ENCODE peak calls at places on chromosomes 16 and 17, in four cellular contexts. One of them, this sample, is unnamed.

GRCh38 chr17:69358688-69359596 is 32.0 kb upstream of the ABCA5 start:
- DNase-seq in activated CD4-positive, alpha-beta T cell treated with anti-CD3 and anti-CD28 coated beads, Interleukin-2, amount 10 ng/mL, durations not matched to agents 7 days and 5 days: peak
- DNase-seq in HFFc6: no peak
- DNase-seq in left ventricle myocardium inferior: no peak
- DNase-seq in this sample: no peak

GRCh38 chr17:43377056-43377810 is 21.6 kb upstream of the ARL4D start:
- DNase-seq in HFFc6: no peak
- DNase-seq in activated CD4-positive, alpha-beta T cell treated with anti-CD3 and anti-CD28 coated beads, Interleukin-2, amount 10 ng/mL, durations not matched to agents 7 days and 5 days: no peak
- DNase-seq in left ventricle myocardium inferior: no peak
- DNase-seq in this sample: no peak

GRCh38 chr17:76391200-76391715 is 6.8 kb downstream of the SPHK1 start:
- DNase-seq in activated CD4-positive, alpha-beta T cell treated with anti-CD3 and anti-CD28 coated beads, Interleukin-2, amount 10 ng/mL, durations not matched to agents 7 days and 5 days: no peak
- DNase-seq in HFFc6: no peak
- DNase-seq in left ventricle myocardium inferior: no peak
- DNase-seq in this sample: no peak

GRCh38 chr17:48564200-48565023 is 13.7 kb downstream of the HOXB4 start:
- DNase-seq in HFFc6: no peak
- DNase-seq in activated CD4-positive, alpha-beta T cell treated with anti-CD3 and anti-CD28 coated beads, Interleukin-2, amount 10 ng/mL, durations not matched to agents 7 days and 5 days: no peak
- DNase-seq in left ventricle myocardium inferior: no peak
- DNase-seq in this sample: no peak

GRCh38 chr16:1758923-1759322 is 12.4 kb downstream of the NME3 start:
- DNase-seq in left ventricle myocardium inferior: no peak
- DNase-seq in HFFc6: no peak
- DNase-seq in activated CD4-positive, alpha-beta T cell treated with anti-CD3 and anti-CD28 coated beads, Interleukin-2, amount 10 ng/mL, durations not matched to agents 7 days and 5 days: no peak
- DNase-seq in this sample: no peak

GRCh38 chr17:80513892-80514291 is 30.7 kb upstream of the RPTOR start:
- DNase-seq in activated CD4-positive, alpha-beta T cell treated with anti-CD3 and anti-CD28 coated beads, Interleukin-2, amount 10 ng/mL, durations not matched to agents 7 days and 5 days: no peak
- DNase-seq in left ventricle myocardium inferior: no peak
- DNase-seq in HFFc6: peak
- DNase-seq in this sample: peak

GRCh38 chr16:89194340-89195311 is 5.7 kb downstream of the SLC22A31 start:
- DNase-seq in left ventricle myocardium inferior: no peak
- DNase-seq in activated CD4-positive, alpha-beta T cell treated with anti-CD3 and anti-CD28 coated beads, Interleukin-2, amount 10 ng/mL, durations not matched to agents 7 days and 5 days: peak
- DNase-seq in HFFc6: no peak
- DNase-seq in this sample: no peak

GRCh38 chr17:20116683-20117309 is 107.6 kb downstream of the SPECC1 start:
- DNase-seq in HFFc6: peak
- DNase-seq in activated CD4-positive, alpha-beta T cell treated with anti-CD3 and anti-CD28 coated beads, Interleukin-2, amount 10 ng/mL, durations not matched to agents 7 days and 5 days: peak
- DNase-seq in left ventricle myocardium inferior: no peak
- DNase-seq in this sample: no peak

GRCh38 chr16:68040506-68041288 is 17.6 kb downstream of the DUS2 start:
- DNase-seq in left ventricle myocardium inferior: peak
- DNase-seq in HFFc6: peak
- DNase-seq in activated CD4-positive, alpha-beta T cell treated with anti-CD3 and anti-CD28 coated beads, Interleukin-2, amount 10 ng/mL, durations not matched to agents 7 days and 5 days: peak
- DNase-seq in this sample: no peak

GRCh38 chr17:46943511-46944393 is 20.8 kb downstream of the GOSR2 start:
- DNase-seq in activated CD4-positive, alpha-beta T cell treated with anti-CD3 and anti-CD28 coated beads, Interleukin-2, amount 10 ng/mL, durations not matched to agents 7 days and 5 days: no peak
- DNase-seq in HFFc6: peak
- DNase-seq in left ventricle myocardium inferior: no peak
- DNase-seq in this sample: no peak

GRCh38 chr16:5056347-5056746 is 9.4 kb downstream of the C16orf89 start:
- DNase-seq in HFFc6: no peak
- DNase-seq in left ventricle myocardium inferior: no peak
- DNase-seq in activated CD4-positive, alpha-beta T cell treated with anti-CD3 and anti-CD28 coated beads, Interleukin-2, amount 10 ng/mL, durations not matched to agents 7 days and 5 days: peak
- DNase-seq in this sample: no peak

GRCh38 chr17:28370035-28370743 is at the start of gene VTN:
- DNase-seq in activated CD4-positive, alpha-beta T cell treated with anti-CD3 and anti-CD28 coated beads, Interleukin-2, amount 10 ng/mL, durations not matched to agents 7 days and 5 days: no peak
- DNase-seq in left ventricle myocardium inferior: peak
- DNase-seq in HFFc6: no peak
- DNase-seq in this sample: no peak

GRCh38 chr16:69544099-69544498 is 21.7 kb upstream of the NFAT5 start:
- DNase-seq in left ventricle myocardium inferior: no peak
- DNase-seq in activated CD4-positive, alpha-beta T cell treated with anti-CD3 and anti-CD28 coated beads, Interleukin-2, amount 10 ng/mL, durations not matched to agents 7 days and 5 days: no peak
- DNase-seq in HFFc6: no peak
- DNase-seq in this sample: no peak

GRCh38 chr17:75872434-75873351 is 5.7 kb downstream of the TRIM47 start:
- DNase-seq in activated CD4-positive, alpha-beta T cell treated with anti-CD3 and anti-CD28 coated beads, Interleukin-2, amount 10 ng/mL, durations not matched to agents 7 days and 5 days: peak
- DNase-seq in HFFc6: peak
- DNase-seq in left ventricle myocardium inferior: peak
- DNase-seq in this sample: peak

GRCh38 chr16:57809843-57810196 is 7.5 kb upstream of the KIFC3 start:
- DNase-seq in HFFc6: no peak
- DNase-seq in activated CD4-positive, alpha-beta T cell treated with anti-CD3 and anti-CD28 coated beads, Interleukin-2, amount 10 ng/mL, durations not matched to agents 7 days and 5 days: no peak
- DNase-seq in left ventricle myocardium inferior: no peak
- DNase-seq in this sample: no peak

GRCh38 chr16:50547340-50547865 is 793 bp upstream of the NKD1 start:
- DNase-seq in activated CD4-positive, alpha-beta T cell treated with anti-CD3 and anti-CD28 coated beads, Interleukin-2, amount 10 ng/mL, durations not matched to agents 7 days and 5 days: peak
- DNase-seq in left ventricle myocardium inferior: peak
- DNase-seq in HFFc6: no peak
- DNase-seq in this sample: no peak

GRCh38 chr17:79993390-79994221 is 42.1 kb downstream of the TBC1D16 start:
- DNase-seq in HFFc6: peak
- DNase-seq in left ventricle myocardium inferior: peak
- DNase-seq in activated CD4-positive, alpha-beta T cell treated with anti-CD3 and anti-CD28 coated beads, Interleukin-2, amount 10 ng/mL, durations not matched to agents 7 days and 5 days: peak
- DNase-seq in this sample: peak

GRCh38 chr16:54928016-54928356 is 2.7 kb upstream of the IRX5 start:
- DNase-seq in activated CD4-positive, alpha-beta T cell treated with anti-CD3 and anti-CD28 coated beads, Interleukin-2, amount 10 ng/mL, durations not matched to agents 7 days and 5 days: no peak
- DNase-seq in left ventricle myocardium inferior: no peak
- DNase-seq in HFFc6: peak
- DNase-seq in this sample: no peak

GRCh38 chr16:26605872-26606271 is 460.9 kb upstream of the C16orf82 start:
- DNase-seq in HFFc6: no peak
- DNase-seq in activated CD4-positive, alpha-beta T cell treated with anti-CD3 and anti-CD28 coated beads, Interleukin-2, amount 10 ng/mL, durations not matched to agents 7 days and 5 days: no peak
- DNase-seq in left ventricle myocardium inferior: no peak
- DNase-seq in this sample: no peak

GRCh38 chr16:71885261-71885650 is 1.3 kb upstream of the ZNF821 start:
- DNase-seq in HFFc6: no peak
- DNase-seq in activated CD4-positive, alpha-beta T cell treated with anti-CD3 and anti-CD28 coated beads, Interleukin-2, amount 10 ng/mL, durations not matched to agents 7 days and 5 days: no peak
- DNase-seq in left ventricle myocardium inferior: no peak
- DNase-seq in this sample: no peak

GRCh38 chr17:47717261-47717697 is 15.8 kb upstream of the TBX21 start:
- DNase-seq in left ventricle myocardium inferior: no peak
- DNase-seq in activated CD4-positive, alpha-beta T cell treated with anti-CD3 and anti-CD28 coated beads, Interleukin-2, amount 10 ng/mL, durations not matched to agents 7 days and 5 days: peak
- DNase-seq in HFFc6: no peak
- DNase-seq in this sample: no peak

GRCh38 chr17:65231086-65231485 is 93.9 kb downstream of the RGS9 start:
- DNase-seq in activated CD4-positive, alpha-beta T cell treated with anti-CD3 and anti-CD28 coated beads, Interleukin-2, amount 10 ng/mL, durations not matched to agents 7 days and 5 days: no peak
- DNase-seq in HFFc6: no peak
- DNase-seq in left ventricle myocardium inferior: no peak
- DNase-seq in this sample: no peak

GRCh38 chr16:15682105-15682570 is 32.1 kb downstream of the NDE1 start:
- DNase-seq in HFFc6: peak
- DNase-seq in left ventricle myocardium inferior: no peak
- DNase-seq in activated CD4-positive, alpha-beta T cell treated with anti-CD3 and anti-CD28 coated beads, Interleukin-2, amount 10 ng/mL, durations not matched to agents 7 days and 5 days: peak
- DNase-seq in this sample: peak

GRCh38 chr17:70187383-70187782 is 18.1 kb downstream of the KCNJ2 start:
- DNase-seq in activated CD4-positive, alpha-beta T cell treated with anti-CD3 and anti-CD28 coated beads, Interleukin-2, amount 10 ng/mL, durations not matched to agents 7 days and 5 days: no peak
- DNase-seq in HFFc6: no peak
- DNase-seq in left ventricle myocardium inferior: no peak
- DNase-seq in this sample: peak

GRCh38 chr17:27872776-27873175 is 20.4 kb downstream of the LYRM9 start:
- DNase-seq in activated CD4-positive, alpha-beta T cell treated with anti-CD3 and anti-CD28 coated beads, Interleukin-2, amount 10 ng/mL, durations not matched to agents 7 days and 5 days: no peak
- DNase-seq in left ventricle myocardium inferior: no peak
- DNase-seq in HFFc6: no peak
- DNase-seq in this sample: no peak

GRCh38 chr17:70111201-70111600 is 36.2 kb downstream of the KCNJ16 start:
- DNase-seq in left ventricle myocardium inferior: no peak
- DNase-seq in HFFc6: no peak
- DNase-seq in activated CD4-positive, alpha-beta T cell treated with anti-CD3 and anti-CD28 coated beads, Interleukin-2, amount 10 ng/mL, durations not matched to agents 7 days and 5 days: no peak
- DNase-seq in this sample: no peak

GRCh38 chr17:42059815-42060214 is 9.4 kb upstream of the C17orf113 start:
- DNase-seq in left ventricle myocardium inferior: no peak
- DNase-seq in HFFc6: no peak
- DNase-seq in activated CD4-positive, alpha-beta T cell treated with anti-CD3 and anti-CD28 coated beads, Interleukin-2, amount 10 ng/mL, durations not matched to agents 7 days and 5 days: no peak
- DNase-seq in this sample: no peak

GRCh38 chr17:76700627-76701470 is 9.9 kb downstream of the MXRA7 start:
- DNase-seq in activated CD4-positive, alpha-beta T cell treated with anti-CD3 and anti-CD28 coated beads, Interleukin-2, amount 10 ng/mL, durations not matched to agents 7 days and 5 days: no peak
- DNase-seq in HFFc6: peak
- DNase-seq in left ventricle myocardium inferior: peak
- DNase-seq in this sample: peak

GRCh38 chr17:21573961-21574610 is 118.2 kb upstream of the KCNJ18 start:
- DNase-seq in left ventricle myocardium inferior: peak
- DNase-seq in HFFc6: no peak
- DNase-seq in activated CD4-positive, alpha-beta T cell treated with anti-CD3 and anti-CD28 coated beads, Interleukin-2, amount 10 ng/mL, durations not matched to agents 7 days and 5 days: peak
- DNase-seq in this sample: peak

GRCh38 chr16:77807-78443 is at the start of gene MPG:
- DNase-seq in activated CD4-positive, alpha-beta T cell treated with anti-CD3 and anti-CD28 coated beads, Interleukin-2, amount 10 ng/mL, durations not matched to agents 7 days and 5 days: peak
- DNase-seq in left ventricle myocardium inferior: peak
- DNase-seq in HFFc6: peak
- DNase-seq in this sample: no peak

GRCh38 chr16:85274924-85275323 is 162.7 kb upstream of the CIBAR2 start:
- DNase-seq in HFFc6: no peak
- DNase-seq in left ventricle myocardium inferior: no peak
- DNase-seq in activated CD4-positive, alpha-beta T cell treated with anti-CD3 and anti-CD28 coated beads, Interleukin-2, amount 10 ng/mL, durations not matched to agents 7 days and 5 days: no peak
- DNase-seq in this sample: no peak

GRCh38 chr17:46190763-46191162 is 2.5 kb downstream of the KANSL1 start:
- DNase-seq in activated CD4-positive, alpha-beta T cell treated with anti-CD3 and anti-CD28 coated beads, Interleukin-2, amount 10 ng/mL, durations not matched to agents 7 days and 5 days: no peak
- DNase-seq in left ventricle myocardium inferior: no peak
- DNase-seq in HFFc6: no peak
- DNase-seq in this sample: no peak

GRCh38 chr16:86362155-86362849 is 148.0 kb upstream of the FOXF1 start:
- DNase-seq in HFFc6: peak
- DNase-seq in left ventricle myocardium inferior: no peak
- DNase-seq in activated CD4-positive, alpha-beta T cell treated with anti-CD3 and anti-CD28 coated beads, Interleukin-2, amount 10 ng/mL, durations not matched to agents 7 days and 5 days: no peak
- DNase-seq in this sample: no peak

GRCh38 chr17:35789044-35789443 is 6.4 kb downstream of the MMP28 start:
- DNase-seq in left ventricle myocardium inferior: no peak
- DNase-seq in activated CD4-positive, alpha-beta T cell treated with anti-CD3 and anti-CD28 coated beads, Interleukin-2, amount 10 ng/mL, durations not matched to agents 7 days and 5 days: no peak
- DNase-seq in HFFc6: no peak
- DNase-seq in this sample: no peak

GRCh38 chr16:23584186-23585076 is 11.7 kb downstream of the NDUFAB1 start:
- DNase-seq in left ventricle myocardium inferior: no peak
- DNase-seq in HFFc6: peak
- DNase-seq in activated CD4-positive, alpha-beta T cell treated with anti-CD3 and anti-CD28 coated beads, Interleukin-2, amount 10 ng/mL, durations not matched to agents 7 days and 5 days: no peak
- DNase-seq in this sample: no peak

This sample was measured in stromal cell of bone marrow.